ENCODE peak calls at places on chromosome 1, in ten cellular contexts. One of them, this sample, is unnamed.

GRCh38 chr1:83763281-83764095 is 235.4 kb downstream of the TTLL7 start:
- DNase-seq in HepG2: no peak
- DNase-seq in fibroblast of the conjunctiva: no peak
- DNase-seq in HFFc6: no peak
- DNase-seq in activated CD4-positive, alpha-beta T cell treated with anti-CD3 and anti-CD28 coated beads, Interleukin-2, amount 50 U/mL, for 4 hours: no peak
- DNase-seq in hippocampal formation: no peak
- DNase-seq in amniotic stem cell: no peak
- DNase-seq in stimulated activated CD8-positive, alpha-beta memory T cell treated with anti-CD3 and anti-CD28 coated beads, Interleukin-12 subunit alpha, Interleukin-12 subunit beta, amount 100 ng/mL, for 4 hours: no peak
- DNase-seq in left cardiac atrium: no peak
- DNase-seq in non-pigmented ciliary epithelial cell: no peak
- DNase-seq in this sample: no peak

GRCh38 chr1:11101347-11101746 is 1.7 kb upstream of the EXOSC10 start:
- DNase-seq in non-pigmented ciliary epithelial cell: no peak
- DNase-seq in left cardiac atrium: no peak
- DNase-seq in HFFc6: no peak
- DNase-seq in hippocampal formation: no peak
- DNase-seq in stimulated activated CD8-positive, alpha-beta memory T cell treated with anti-CD3 and anti-CD28 coated beads, Interleukin-12 subunit alpha, Interleukin-12 subunit beta, amount 100 ng/mL, for 4 hours: no peak
- DNase-seq in HepG2: no peak
- DNase-seq in activated CD4-positive, alpha-beta T cell treated with anti-CD3 and anti-CD28 coated beads, Interleukin-2, amount 50 U/mL, for 4 hours: no peak
- DNase-seq in amniotic stem cell: no peak
- DNase-seq in fibroblast of the conjunctiva: no peak
- DNase-seq in this sample: no peak

GRCh38 chr1:6423321-6423999 is 1.1 kb upstream of the ESPN start:
- DNase-seq in fibroblast of the conjunctiva: no peak
- DNase-seq in left cardiac atrium: no peak
- DNase-seq in non-pigmented ciliary epithelial cell: no peak
- DNase-seq in amniotic stem cell: no peak
- DNase-seq in activated CD4-positive, alpha-beta T cell treated with anti-CD3 and anti-CD28 coated beads, Interleukin-2, amount 50 U/mL, for 4 hours: peak; percentile 75
- DNase-seq in HepG2: no peak
- DNase-seq in stimulated activated CD8-positive, alpha-beta memory T cell treated with anti-CD3 and anti-CD28 coated beads, Interleukin-12 subunit alpha, Interleukin-12 subunit beta, amount 100 ng/mL, for 4 hours: peak; percentile 53
- DNase-seq in hippocampal formation: no peak
- DNase-seq in HFFc6: peak; percentile 12
- DNase-seq in this sample: no peak

GRCh38 chr1:6352138-6352563 is 41.4 kb downstream of the ACOT7 start:
- DNase-seq in activated CD4-positive, alpha-beta T cell treated with anti-CD3 and anti-CD28 coated beads, Interleukin-2, amount 50 U/mL, for 4 hours: no peak
- DNase-seq in amniotic stem cell: no peak
- DNase-seq in hippocampal formation: no peak
- DNase-seq in left cardiac atrium: no peak
- DNase-seq in HepG2: peak; percentile 73
- DNase-seq in non-pigmented ciliary epithelial cell: no peak
- DNase-seq in fibroblast of the conjunctiva: no peak
- DNase-seq in HFFc6: no peak
- DNase-seq in stimulated activated CD8-positive, alpha-beta memory T cell treated with anti-CD3 and anti-CD28 coated beads, Interleukin-12 subunit alpha, Interleukin-12 subunit beta, amount 100 ng/mL, for 4 hours: no peak
- DNase-seq in this sample: no peak

GRCh38 chr1:238384381-238384780 is 493.7 kb upstream of the ZP4 start:
- DNase-seq in left cardiac atrium: no peak
- DNase-seq in HFFc6: no peak
- DNase-seq in non-pigmented ciliary epithelial cell: no peak
- DNase-seq in amniotic stem cell: no peak
- DNase-seq in stimulated activated CD8-positive, alpha-beta memory T cell treated with anti-CD3 and anti-CD28 coated beads, Interleukin-12 subunit alpha, Interleukin-12 subunit beta, amount 100 ng/mL, for 4 hours: no peak
- DNase-seq in HepG2: no peak
- DNase-seq in hippocampal formation: no peak
- DNase-seq in activated CD4-positive, alpha-beta T cell treated with anti-CD3 and anti-CD28 coated beads, Interleukin-2, amount 50 U/mL, for 4 hours: no peak
- DNase-seq in fibroblast of the conjunctiva: no peak
- DNase-seq in this sample: no peak

GRCh38 chr1:119188926-119189325 is 48.5 kb upstream of the WARS2 start:
- DNase-seq in HFFc6: no peak
- DNase-seq in fibroblast of the conjunctiva: peak; percentile 26
- DNase-seq in hippocampal formation: no peak
- DNase-seq in stimulated activated CD8-positive, alpha-beta memory T cell treated with anti-CD3 and anti-CD28 coated beads, Interleukin-12 subunit alpha, Interleukin-12 subunit beta, amount 100 ng/mL, for 4 hours: no peak
- DNase-seq in left cardiac atrium: no peak
- DNase-seq in HepG2: no peak
- DNase-seq in activated CD4-positive, alpha-beta T cell treated with anti-CD3 and anti-CD28 coated beads, Interleukin-2, amount 50 U/mL, for 4 hours: no peak
- DNase-seq in non-pigmented ciliary epithelial cell: no peak
- DNase-seq in amniotic stem cell: peak; percentile 25
- DNase-seq in this sample: no peak

GRCh38 chr1:76125441-76126215 is 51.1 kb downstream of the ST6GALNAC3 start:
- DNase-seq in hippocampal formation: no peak
- DNase-seq in fibroblast of the conjunctiva: no peak
- DNase-seq in HFFc6: no peak
- DNase-seq in stimulated activated CD8-positive, alpha-beta memory T cell treated with anti-CD3 and anti-CD28 coated beads, Interleukin-12 subunit alpha, Interleukin-12 subunit beta, amount 100 ng/mL, for 4 hours: no peak
- DNase-seq in amniotic stem cell: no peak
- DNase-seq in left cardiac atrium: no peak
- DNase-seq in activated CD4-positive, alpha-beta T cell treated with anti-CD3 and anti-CD28 coated beads, Interleukin-2, amount 50 U/mL, for 4 hours: no peak
- DNase-seq in non-pigmented ciliary epithelial cell: no peak
- DNase-seq in HepG2: no peak
- DNase-seq in this sample: no peak

GRCh38 chr1:221174598-221174997 is 295.4 kb downstream of the HLX start:
- DNase-seq in HepG2: no peak
- DNase-seq in stimulated activated CD8-positive, alpha-beta memory T cell treated with anti-CD3 and anti-CD28 coated beads, Interleukin-12 subunit alpha, Interleukin-12 subunit beta, amount 100 ng/mL, for 4 hours: no peak
- DNase-seq in amniotic stem cell: no peak
- DNase-seq in HFFc6: no peak
- DNase-seq in fibroblast of the conjunctiva: peak; percentile 4
- DNase-seq in non-pigmented ciliary epithelial cell: no peak
- DNase-seq in left cardiac atrium: peak; percentile 52
- DNase-seq in hippocampal formation: no peak
- DNase-seq in activated CD4-positive, alpha-beta T cell treated with anti-CD3 and anti-CD28 coated beads, Interleukin-2, amount 50 U/mL, for 4 hours: no peak
- DNase-seq in this sample: no peak

GRCh38 chr1:183191833-183192232 is 5.8 kb downstream of the LAMC2 start:
- DNase-seq in hippocampal formation: no peak
- DNase-seq in HFFc6: peak; percentile 88
- DNase-seq in left cardiac atrium: no peak
- DNase-seq in activated CD4-positive, alpha-beta T cell treated with anti-CD3 and anti-CD28 coated beads, Interleukin-2, amount 50 U/mL, for 4 hours: no peak
- DNase-seq in fibroblast of the conjunctiva: peak; percentile 42
- DNase-seq in HepG2: no peak
- DNase-seq in non-pigmented ciliary epithelial cell: peak; percentile 88
- DNase-seq in amniotic stem cell: peak; percentile 74
- DNase-seq in stimulated activated CD8-positive, alpha-beta memory T cell treated with anti-CD3 and anti-CD28 coated beads, Interleukin-12 subunit alpha, Interleukin-12 subunit beta, amount 100 ng/mL, for 4 hours: no peak
- DNase-seq in this sample: no peak

GRCh38 chr1:177451191-177451590 is 280.4 kb downstream of the BRINP2 start:
- DNase-seq in left cardiac atrium: no peak
- DNase-seq in fibroblast of the conjunctiva: no peak
- DNase-seq in hippocampal formation: no peak
- DNase-seq in amniotic stem cell: no peak
- DNase-seq in stimulated activated CD8-positive, alpha-beta memory T cell treated with anti-CD3 and anti-CD28 coated beads, Interleukin-12 subunit alpha, Interleukin-12 subunit beta, amount 100 ng/mL, for 4 hours: no peak
- DNase-seq in HepG2: no peak
- DNase-seq in HFFc6: no peak
- DNase-seq in activated CD4-positive, alpha-beta T cell treated with anti-CD3 and anti-CD28 coated beads, Interleukin-2, amount 50 U/mL, for 4 hours: no peak
- DNase-seq in non-pigmented ciliary epithelial cell: peak; percentile 10
- DNase-seq in this sample: no peak

GRCh38 chr1:3824650-3825049 is 28.4 kb upstream of the LRRC47 start:
- DNase-seq in hippocampal formation: no peak
- DNase-seq in stimulated activated CD8-positive, alpha-beta memory T cell treated with anti-CD3 and anti-CD28 coated beads, Interleukin-12 subunit alpha, Interleukin-12 subunit beta, amount 100 ng/mL, for 4 hours: no peak
- DNase-seq in left cardiac atrium: no peak
- DNase-seq in HepG2: no peak
- DNase-seq in activated CD4-positive, alpha-beta T cell treated with anti-CD3 and anti-CD28 coated beads, Interleukin-2, amount 50 U/mL, for 4 hours: no peak
- DNase-seq in non-pigmented ciliary epithelial cell: no peak
- DNase-seq in fibroblast of the conjunctiva: no peak
- DNase-seq in amniotic stem cell: no peak
- DNase-seq in HFFc6: no peak
- DNase-seq in this sample: no peak

GRCh38 chr1:1080122-1080753 is 6.1 kb upstream of the RNF223 start:
- DNase-seq in HepG2: peak; percentile 45
- DNase-seq in amniotic stem cell: no peak
- DNase-seq in activated CD4-positive, alpha-beta T cell treated with anti-CD3 and anti-CD28 coated beads, Interleukin-2, amount 50 U/mL, for 4 hours: no peak
- DNase-seq in stimulated activated CD8-positive, alpha-beta memory T cell treated with anti-CD3 and anti-CD28 coated beads, Interleukin-12 subunit alpha, Interleukin-12 subunit beta, amount 100 ng/mL, for 4 hours: no peak
- DNase-seq in left cardiac atrium: peak; percentile 67
- DNase-seq in fibroblast of the conjunctiva: no peak
- DNase-seq in hippocampal formation: no peak
- DNase-seq in HFFc6: peak; percentile 45
- DNase-seq in non-pigmented ciliary epithelial cell: no peak
- DNase-seq in this sample: no peak

GRCh38 chr1:226719596-226720386 is 19.3 kb downstream of the ITPKB start:
- DNase-seq in non-pigmented ciliary epithelial cell: no peak
- DNase-seq in hippocampal formation: no peak
- DNase-seq in amniotic stem cell: no peak
- DNase-seq in fibroblast of the conjunctiva: no peak
- DNase-seq in HFFc6: no peak
- DNase-seq in stimulated activated CD8-positive, alpha-beta memory T cell treated with anti-CD3 and anti-CD28 coated beads, Interleukin-12 subunit alpha, Interleukin-12 subunit beta, amount 100 ng/mL, for 4 hours: no peak
- DNase-seq in activated CD4-positive, alpha-beta T cell treated with anti-CD3 and anti-CD28 coated beads, Interleukin-2, amount 50 U/mL, for 4 hours: no peak
- DNase-seq in left cardiac atrium: no peak
- DNase-seq in HepG2: no peak
- DNase-seq in this sample: no peak

GRCh38 chr1:171141336-171142051 is 43.6 kb upstream of the FMO2 start:
- DNase-seq in fibroblast of the conjunctiva: peak; percentile 99
- DNase-seq in non-pigmented ciliary epithelial cell: peak; percentile 82
- DNase-seq in hippocampal formation: no peak
- DNase-seq in HFFc6: peak; percentile 86
- DNase-seq in stimulated activated CD8-positive, alpha-beta memory T cell treated with anti-CD3 and anti-CD28 coated beads, Interleukin-12 subunit alpha, Interleukin-12 subunit beta, amount 100 ng/mL, for 4 hours: no peak
- DNase-seq in amniotic stem cell: peak; percentile 63
- DNase-seq in left cardiac atrium: peak; percentile 52
- DNase-seq in activated CD4-positive, alpha-beta T cell treated with anti-CD3 and anti-CD28 coated beads, Interleukin-2, amount 50 U/mL, for 4 hours: no peak
- DNase-seq in HepG2: no peak
- DNase-seq in this sample: no peak

GRCh38 chr1:98315309-98315708 is 346.2 kb upstream of the SNX7 start:
- DNase-seq in hippocampal formation: no peak
- DNase-seq in activated CD4-positive, alpha-beta T cell treated with anti-CD3 and anti-CD28 coated beads, Interleukin-2, amount 50 U/mL, for 4 hours: no peak
- DNase-seq in HepG2: no peak
- DNase-seq in stimulated activated CD8-positive, alpha-beta memory T cell treated with anti-CD3 and anti-CD28 coated beads, Interleukin-12 subunit alpha, Interleukin-12 subunit beta, amount 100 ng/mL, for 4 hours: no peak
- DNase-seq in fibroblast of the conjunctiva: peak; percentile 55
- DNase-seq in HFFc6: peak; percentile 57
- DNase-seq in left cardiac atrium: no peak
- DNase-seq in amniotic stem cell: no peak
- DNase-seq in non-pigmented ciliary epithelial cell: no peak
- DNase-seq in this sample: no peak

GRCh38 chr1:3169621-3170356 is 100.8 kb downstream of the PRDM16 start:
- DNase-seq in amniotic stem cell: no peak
- DNase-seq in HFFc6: no peak
- DNase-seq in stimulated activated CD8-positive, alpha-beta memory T cell treated with anti-CD3 and anti-CD28 coated beads, Interleukin-12 subunit alpha, Interleukin-12 subunit beta, amount 100 ng/mL, for 4 hours: no peak
- DNase-seq in fibroblast of the conjunctiva: no peak
- DNase-seq in left cardiac atrium: no peak
- DNase-seq in hippocampal formation: no peak
- DNase-seq in activated CD4-positive, alpha-beta T cell treated with anti-CD3 and anti-CD28 coated beads, Interleukin-2, amount 50 U/mL, for 4 hours: no peak
- DNase-seq in HepG2: no peak
- DNase-seq in non-pigmented ciliary epithelial cell: no peak
- DNase-seq in this sample: no peak

GRCh38 chr1:18283601-18284385 is 176.2 kb downstream of the IGSF21 start:
- DNase-seq in stimulated activated CD8-positive, alpha-beta memory T cell treated with anti-CD3 and anti-CD28 coated beads, Interleukin-12 subunit alpha, Interleukin-12 subunit beta, amount 100 ng/mL, for 4 hours: no peak
- DNase-seq in HepG2: no peak
- DNase-seq in hippocampal formation: no peak
- DNase-seq in non-pigmented ciliary epithelial cell: no peak
- DNase-seq in activated CD4-positive, alpha-beta T cell treated with anti-CD3 and anti-CD28 coated beads, Interleukin-2, amount 50 U/mL, for 4 hours: no peak
- DNase-seq in left cardiac atrium: no peak
- DNase-seq in amniotic stem cell: no peak
- DNase-seq in HFFc6: no peak
- DNase-seq in fibroblast of the conjunctiva: no peak
- DNase-seq in this sample: no peak

GRCh38 chr1:39531526-39531925 is 40.1 kb downstream of the BMP8A start:
- DNase-seq in HFFc6: no peak
- DNase-seq in stimulated activated CD8-positive, alpha-beta memory T cell treated with anti-CD3 and anti-CD28 coated beads, Interleukin-12 subunit alpha, Interleukin-12 subunit beta, amount 100 ng/mL, for 4 hours: no peak
- DNase-seq in left cardiac atrium: no peak
- DNase-seq in hippocampal formation: no peak
- DNase-seq in HepG2: no peak
- DNase-seq in amniotic stem cell: no peak
- DNase-seq in fibroblast of the conjunctiva: no peak
- DNase-seq in activated CD4-positive, alpha-beta T cell treated with anti-CD3 and anti-CD28 coated beads, Interleukin-2, amount 50 U/mL, for 4 hours: no peak
- DNase-seq in non-pigmented ciliary epithelial cell: no peak
- DNase-seq in this sample: no peak

GRCh38 chr1:194102607-194103006 is 916.2 kb upstream of the B3GALT2 start:
- DNase-seq in HFFc6: peak; percentile 19
- DNase-seq in fibroblast of the conjunctiva: no peak
- DNase-seq in amniotic stem cell: no peak
- DNase-seq in HepG2: peak; percentile 2
- DNase-seq in left cardiac atrium: no peak
- DNase-seq in activated CD4-positive, alpha-beta T cell treated with anti-CD3 and anti-CD28 coated beads, Interleukin-2, amount 50 U/mL, for 4 hours: no peak
- DNase-seq in stimulated activated CD8-positive, alpha-beta memory T cell treated with anti-CD3 and anti-CD28 coated beads, Interleukin-12 subunit alpha, Interleukin-12 subunit beta, amount 100 ng/mL, for 4 hours: no peak
- DNase-seq in non-pigmented ciliary epithelial cell: no peak
- DNase-seq in hippocampal formation: peak; percentile 2
- DNase-seq in this sample: no peak

GRCh38 chr1:201307760-201308499 is 24.6 kb downstream of the PKP1 start:
- DNase-seq in non-pigmented ciliary epithelial cell: no peak
- DNase-seq in amniotic stem cell: no peak
- DNase-seq in fibroblast of the conjunctiva: no peak
- DNase-seq in activated CD4-positive, alpha-beta T cell treated with anti-CD3 and anti-CD28 coated beads, Interleukin-2, amount 50 U/mL, for 4 hours: no peak
- DNase-seq in stimulated activated CD8-positive, alpha-beta memory T cell treated with anti-CD3 and anti-CD28 coated beads, Interleukin-12 subunit alpha, Interleukin-12 subunit beta, amount 100 ng/mL, for 4 hours: no peak
- DNase-seq in hippocampal formation: no peak
- DNase-seq in HepG2: no peak
- DNase-seq in left cardiac atrium: no peak
- DNase-seq in HFFc6: no peak
- DNase-seq in this sample: no peak

GRCh38 chr1:167911413-167911812 is 2.5 kb downstream of the ADCY10 start:
- DNase-seq in amniotic stem cell: no peak
- DNase-seq in non-pigmented ciliary epithelial cell: no peak
- DNase-seq in left cardiac atrium: no peak
- DNase-seq in fibroblast of the conjunctiva: no peak
- DNase-seq in activated CD4-positive, alpha-beta T cell treated with anti-CD3 and anti-CD28 coated beads, Interleukin-2, amount 50 U/mL, for 4 hours: no peak
- DNase-seq in HepG2: no peak
- DNase-seq in stimulated activated CD8-positive, alpha-beta memory T cell treated with anti-CD3 and anti-CD28 coated beads, Interleukin-12 subunit alpha, Interleukin-12 subunit beta, amount 100 ng/mL, for 4 hours: no peak
- DNase-seq in HFFc6: no peak
- DNase-seq in hippocampal formation: no peak
- DNase-seq in this sample: no peak

This sample was measured in KG1.